ENCODE peak calls at places on chromosome 4, in five cellular contexts. Z is transverse colon, A is substantia nigra, T is osteocyte, S is KBM-7. U is an unnamed sample.

GRCh38 chr4:113052379-113052951 is 3.0 kb downstream of the ANK2 start:
- DNase-seq in Z (no peak), A (no peak), T (no peak), S (peak), U (no peak)

GRCh38 chr4:89489338-89489771 is 181.8 kb upstream of the GPRIN3 start:
- DNase-seq in Z (no peak), A (no peak), T (no peak), S (no peak), U (no peak)

GRCh38 chr4:2400841-2401609 is 17.4 kb downstream of the ZFYVE28 start:
- DNase-seq in Z (no peak), A (no peak), T (no peak), S (no peak), U (no peak)

GRCh38 chr4:100591156-100591876 is 73.5 kb upstream of the EMCN start:
- DNase-seq in Z (no peak), A (no peak), T (no peak), S (no peak), U (no peak)

GRCh38 chr4:15168759-15169158 is 166.5 kb downstream of the CPEB2 start:
- DNase-seq in Z (no peak), A (no peak), T (no peak), S (no peak), U (no peak)

GRCh38 chr4:184745747-184746531 is 12.0 kb upstream of the CENPU start:
- DNase-seq in Z (peak), A (peak), T (no peak), S (peak), U (peak)

GRCh38 chr4:139184129-139184528 is 7.1 kb upstream of the ELF2 start:
- DNase-seq in Z (no peak), A (no peak), T (no peak), S (no peak), U (no peak)

GRCh38 chr4:101818362-101818761 is 27.8 kb downstream of the BANK1 start:
- DNase-seq in Z (no peak), A (no peak), T (no peak), S (peak), U (no peak)

GRCh38 chr4:165299399-165300060 is 27.9 kb upstream of the MSMO1 start:
- DNase-seq in Z (no peak), A (no peak), T (no peak), S (no peak), U (no peak)

GRCh38 chr4:7710126-7710525 is 229.5 kb downstream of the AFAP1 start:
- DNase-seq in Z (no peak), A (no peak), T (no peak), S (no peak), U (no peak)

GRCh38 chr4:25523405-25523804 is 132.2 kb upstream of the SLC34A2 start:
- DNase-seq in Z (no peak), A (no peak), T (no peak), S (no peak), U (no peak)